ENCODE peak calls at places on chromosomes 13 and 19, in ten cellular contexts. L is PC-9, I is PC-3, O is MM.1S, W is GM23248, H is GM23338, M is hepatocyte, S is SK-N-SH, G is HCT116, K is Karpas-422. F is an unnamed sample. For H3K9me2 and H3K4me1, the result is how much of the 10 kb centered on the place peaks cover.

GRCh38 chr13:39776439-39776838 is 121.0 kb downstream of the COG6 start:
- DNase-seq in L (no peak), I (peak), O (no peak), W (peak), H (no peak), M (no peak), S (no peak), G (no peak), K (no peak), F (no peak)

GRCh38 chr19:5753743-5754142 is 30.8 kb downstream of the PRR22 start:
- DNase-seq in L (no peak), I (no peak), O (no peak), W (no peak), H (no peak), M (no peak), S (no peak), G (no peak), K (no peak), F (no peak)

GRCh38 chr19:53982611-53983010 is 8.8 kb upstream of the CACNG6 start:
- DNase-seq in L (no peak), I (peak), O (no peak), W (peak), H (peak), M (peak), S (peak), G (no peak), K (no peak), F (no peak)

GRCh38 chr13:43911871-43912270 is 32.2 kb downstream of the LACC1 start:
- DNase-seq in L (no peak), I (no peak), O (no peak), W (no peak), H (no peak), M (no peak), S (no peak), G (no peak), K (no peak), F (no peak)

GRCh38 chr19:51246153-51246552 is 4.7 kb upstream of the SIGLECL1 start:
- DNase-seq in L (no peak), I (peak), O (no peak), W (no peak), H (peak), M (no peak), S (no peak), G (no peak), K (no peak), F (no peak)

GRCh38 chr13:112887151-112887550 is 81.9 kb upstream of the MCF2L start:
- DNase-seq in L (no peak), I (no peak), O (no peak), W (no peak), H (no peak), M (no peak), S (no peak), G (no peak), K (no peak), F (no peak)

GRCh38 chr13:113387396-113387795 is 23.5 kb upstream of the GRTP1 start:
- DNase-seq in L (no peak), I (no peak), O (no peak), W (no peak), H (no peak), M (no peak), S (no peak), G (no peak), K (no peak), F (no peak)

GRCh38 chr19:16228637-16229321 is 31.1 kb downstream of the AP1M1 start:
- DNase-seq in L (no peak), I (no peak), O (no peak), W (no peak), H (no peak), M (no peak), S (no peak), G (no peak), K (no peak), F (no peak)

GRCh38 chr19:5337886-5338595 is 2.6 kb downstream of the PTPRS start:
- DNase-seq in L (no peak), I (no peak), O (no peak), W (no peak), H (no peak), M (no peak), S (no peak), G (no peak), K (no peak), F (no peak)

GRCh38 chr19:1173160-1173844 is 766 bp downstream of the SBNO2 start:
- DNase-seq in L (no peak), I (no peak), O (peak), W (peak), H (no peak), M (no peak), S (peak), G (no peak), K (peak), F (peak)

GRCh38 chr13:114328595-114328994 is 14.3 kb downstream of the CHAMP1 start:
- DNase-seq in L (no peak), I (no peak), O (no peak), W (no peak), H (no peak), M (no peak), S (no peak), G (no peak), K (no peak), F (no peak)

GRCh38 chr19:55391191-55391670 is 5.5 kb downstream of the RPL28 start:
- DNase-seq in L (no peak), I (no peak), O (no peak), W (no peak), H (no peak), M (no peak), S (peak), G (no peak), K (peak), F (no peak)

GRCh38 chr19:45515081-45515624 is 7.9 kb downstream of the VASP start:
- DNase-seq in L (no peak), I (no peak), O (no peak), W (no peak), H (no peak), M (no peak), S (no peak), G (no peak), K (peak), F (peak)

GRCh38 chr19:57747472-57747807 is 825 bp downstream of the ZNF776 start:
- DNase-seq in L (no peak), I (no peak), O (no peak), W (peak), H (no peak), M (no peak), S (no peak), G (no peak), K (peak), F (no peak)
- H3K27ac ChIP-seq in L (no peak), I (no peak), O (no peak), W (no peak), H (no peak), M (peak), S (no peak), G (peak), K (peak), F (peak)

DNA sequence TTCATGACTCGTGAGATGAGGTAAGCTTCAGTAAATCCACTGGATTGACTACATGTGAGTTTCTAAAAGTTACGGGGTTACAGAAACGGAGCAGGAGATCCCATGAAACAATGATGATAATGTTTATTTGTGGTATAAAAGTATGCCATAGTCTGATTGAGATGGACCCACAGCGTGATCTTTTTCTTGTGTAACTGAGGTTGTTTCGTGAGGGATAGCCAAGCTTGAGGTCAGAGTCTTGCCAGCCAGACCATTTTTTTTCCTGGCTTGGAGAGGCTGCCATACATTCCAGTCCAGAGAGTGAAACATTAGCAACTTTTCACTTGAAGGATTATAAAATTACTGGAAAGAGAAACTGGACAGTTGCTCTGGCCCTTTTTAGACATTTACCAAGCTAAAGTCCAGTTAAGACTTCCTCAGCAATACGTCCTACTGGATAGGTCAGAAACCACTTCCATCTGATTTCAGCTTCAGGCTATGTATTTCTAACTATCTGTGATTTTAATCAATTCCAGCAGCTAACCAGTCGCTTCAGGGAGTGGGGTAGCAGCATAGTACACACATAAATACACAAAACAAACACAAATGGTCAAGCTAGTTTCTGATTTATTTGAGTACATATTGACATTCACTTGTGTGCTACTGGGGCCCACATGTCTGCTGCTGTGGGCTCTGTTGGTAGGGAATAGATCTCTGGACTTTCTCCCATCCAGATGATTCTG is 194.6 kb downstream of the POSTN start:
- DNase-seq in L (no peak), I (no peak), O (no peak), W (peak), H (no peak), M (no peak), S (no peak), G (no peak), K (no peak), F (no peak)
- H3K9me2 ChIP-seq in L (under half), I (under half), O (under half), W (under half), H (under half), M (under half), S (under half), G (under half), K (under half), F (under half)

GRCh38 chr13:30290812-30291436 is 16.4 kb downstream of the KATNAL1 start:
- DNase-seq in L (no peak), I (no peak), O (no peak), W (no peak), H (no peak), M (no peak), S (no peak), G (no peak), K (no peak), F (no peak)

GRCh38 chr13:30299746-30300145 is 7.6 kb downstream of the KATNAL1 start:
- DNase-seq in L (no peak), I (no peak), O (no peak), W (peak), H (no peak), M (no peak), S (no peak), G (no peak), K (no peak), F (no peak)

GRCh38 chr13:30292325-30292724 is 15.0 kb downstream of the KATNAL1 start:
- DNase-seq in L (no peak), I (no peak), O (no peak), W (no peak), H (peak), M (peak), S (no peak), G (no peak), K (peak), F (peak)

GRCh38 chr13:30289533-30289932 is 17.8 kb downstream of the KATNAL1 start:
- DNase-seq in L (no peak), I (no peak), O (no peak), W (no peak), H (no peak), M (no peak), S (no peak), G (no peak), K (no peak), F (no peak)

DNA sequence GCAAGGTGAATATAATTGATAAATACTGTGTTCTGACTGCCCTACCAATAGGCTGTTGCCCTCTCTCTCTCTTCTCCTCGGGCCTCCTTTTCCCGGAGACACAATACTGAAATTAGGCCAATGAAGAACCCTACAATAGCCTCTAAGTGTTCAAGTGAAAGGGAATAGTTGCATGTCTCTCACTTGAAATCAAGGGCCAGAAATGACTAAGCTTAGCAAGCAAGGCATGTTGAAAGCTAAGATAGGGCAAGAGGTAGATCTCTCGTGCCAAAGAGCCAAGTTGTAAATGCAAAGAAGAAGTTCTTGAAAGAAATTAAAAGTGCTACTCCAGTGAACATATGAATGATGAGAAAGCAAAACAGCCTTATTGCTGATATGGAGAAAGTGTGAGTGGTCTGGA is 13.4 kb downstream of the KATNAL1 start:
- DNase-seq in L (no peak), I (no peak), O (no peak), W (no peak), H (no peak), M (no peak), S (no peak), G (no peak), K (no peak), F (no peak)
- H3K4me1 ChIP-seq in L (under half), I (under half), O (under half), W (under half), H (under half), M (under half), S (under half), G (under half), K (half or more), F (under half)

DNA sequence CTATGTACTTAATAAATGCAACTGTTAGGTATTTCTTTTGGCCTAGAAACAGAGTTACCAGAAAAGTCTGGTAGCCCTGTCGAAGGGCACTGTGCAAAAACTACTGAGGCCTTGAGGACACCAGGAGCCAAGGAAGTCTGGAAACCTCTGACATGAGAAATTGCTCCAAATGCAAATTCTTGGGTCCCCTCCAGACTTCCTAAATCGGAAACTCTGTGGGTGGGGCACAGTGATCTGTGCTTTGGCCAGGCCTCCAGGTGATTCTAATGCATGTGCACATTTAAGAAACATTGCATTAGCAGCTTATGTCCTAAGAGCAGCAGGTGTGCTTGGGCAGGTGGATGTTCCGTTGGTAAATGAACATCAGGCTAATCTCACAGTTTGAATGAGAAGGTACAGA is 50.0 kb downstream of the STARD13 start:
- DNase-seq in L (no peak), I (peak), O (no peak), W (peak), H (no peak), M (no peak), S (no peak), G (no peak), K (no peak), F (no peak)
- H3K27ac ChIP-seq in L (peak), I (peak), O (no peak), W (peak), H (no peak), M (no peak), S (peak), G (no peak), K (no peak), F (no peak)

DNA sequence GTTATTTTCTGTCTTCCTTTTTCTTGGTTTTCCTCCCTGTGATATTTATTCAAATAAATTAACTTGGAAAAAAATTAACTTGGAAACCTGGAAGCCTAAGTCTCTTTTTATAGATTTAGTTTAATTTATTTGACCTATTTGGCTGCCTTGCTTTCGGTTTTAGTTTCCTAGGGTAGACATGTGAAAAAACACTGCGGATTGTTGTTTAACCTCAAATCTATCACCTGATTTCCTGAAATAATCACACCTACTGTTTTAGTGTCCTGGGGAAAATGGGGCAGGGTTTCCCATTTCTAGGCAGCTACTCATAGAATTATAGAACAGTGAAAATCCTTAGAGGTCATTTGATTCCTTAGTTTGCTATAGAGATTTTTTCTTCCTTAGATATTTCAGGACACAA is 412.4 kb downstream of the PCDH17 start:
- DNase-seq in L (no peak), I (no peak), O (peak), W (no peak), H (no peak), M (no peak), S (no peak), G (no peak), K (no peak), F (no peak)
- H3K9me2 ChIP-seq in L (under half), I (under half), O (under half), W (under half), H (under half), M (under half), S (under half), G (under half), K (under half), F (under half)

DNA sequence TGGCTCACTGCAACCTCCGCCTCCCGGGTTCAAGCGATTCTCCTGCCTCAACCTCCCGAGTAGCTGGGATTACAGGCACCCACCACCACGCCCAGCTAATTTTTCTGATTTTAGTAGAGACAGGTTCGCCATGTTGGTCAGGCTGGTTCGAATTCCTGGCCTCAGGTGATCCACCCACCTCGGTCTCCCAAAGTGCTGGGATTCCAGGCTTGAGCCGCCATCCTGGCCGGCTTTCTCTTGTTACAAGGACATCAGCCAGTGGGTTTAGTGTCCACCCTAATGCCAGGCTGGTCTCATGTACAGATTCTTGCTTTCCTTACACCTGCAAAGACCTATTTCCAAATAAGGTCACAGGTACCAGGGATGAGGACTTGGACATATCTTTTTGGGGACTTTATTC is 6.8 kb downstream of the PIK3R2 start:
- DNase-seq in L (no peak), I (no peak), O (no peak), W (no peak), H (no peak), M (no peak), S (no peak), G (no peak), K (no peak), F (no peak)
- H3K4me1 ChIP-seq in L (under half), I (under half), O (under half), W (under half), H (under half), M (under half), S (under half), G (under half), K (under half), F (under half)

GRCh38 chr13:20069956-20070355 is 90.9 kb downstream of the GJA3 start:
- DNase-seq in L (no peak), I (no peak), O (no peak), W (no peak), H (no peak), M (no peak), S (no peak), G (no peak), K (no peak), F (no peak)

GRCh38 chr13:20080377-20081164 is 80.3 kb downstream of the GJA3 start:
- DNase-seq in L (no peak), I (no peak), O (no peak), W (no peak), H (no peak), M (no peak), S (no peak), G (no peak), K (no peak), F (no peak)

GRCh38 chr13:20073775-20074174 is 87.1 kb downstream of the GJA3 start:
- DNase-seq in L (no peak), I (no peak), O (peak), W (no peak), H (no peak), M (no peak), S (no peak), G (no peak), K (no peak), F (peak)

GRCh38 chr13:20074956-20075355 is 85.9 kb downstream of the GJA3 start:
- DNase-seq in L (no peak), I (no peak), O (no peak), W (no peak), H (no peak), M (no peak), S (no peak), G (no peak), K (no peak), F (no peak)
- H3K27ac ChIP-seq in L (no peak), I (no peak), O (no peak), W (no peak), H (no peak), M (peak), S (peak), G (no peak), K (no peak), F (no peak)

F was measured in OCI-LY7.